ENCODE peak calls at places on chromosome 14, in six cellular contexts. Z is A172; W is thyroid gland; G is activated CD4-positive, alpha-beta memory T cell treated with anti-CD3 and anti-CD28 coated beads for 36 hours; E is fibroblast of lung; T is T-helper 9 cell. D is an unnamed sample.

GRCh38 chr14:93081875-93082570 is 33.7 kb downstream of the ITPK1 start:
- DNase-seq in Z (no peak), W (no peak), G (peak), E (no peak), T (no peak), D (no peak)

GRCh38 chr14:105155681-105156413 is 12.7 kb downstream of the JAG2 start:
- DNase-seq in Z (no peak), W (no peak), G (no peak), E (no peak), T (no peak), D (no peak)

GRCh38 chr14:35161231-35161630 is 38.9 kb downstream of the PRORP start:
- DNase-seq in Z (no peak), W (no peak), G (peak), E (no peak), T (peak), D (no peak)

GRCh38 chr14:71454513-71455332 is 477.5 kb upstream of the RGS6 start:
- DNase-seq in Z (no peak), W (no peak), G (no peak), E (no peak), T (no peak), D (no peak)

GRCh38 chr14:91084516-91084915 is 24.1 kb upstream of the RPS6KA5 start:
- DNase-seq in Z (no peak), W (no peak), G (no peak), E (no peak), T (no peak), D (no peak)

GRCh38 chr14:65238456-65238855 is 136.1 kb upstream of the MAX start:
- DNase-seq in Z (peak), W (no peak), G (no peak), E (peak), T (no peak), D (no peak)

GRCh38 chr14:88518592-88519512 is 36.0 kb downstream of the PTPN21 start:
- DNase-seq in Z (peak), W (no peak), G (no peak), E (peak), T (no peak), D (peak)

GRCh38 chr14:64800000-64800399 is 79.7 kb downstream of the SPTB start:
- DNase-seq in Z (peak), W (peak), G (peak), E (peak), T (no peak), D (peak)

GRCh38 chr14:42541535-42542001 is 934.9 kb downstream of the LRFN5 start:
- DNase-seq in Z (peak), W (no peak), G (no peak), E (peak), T (no peak), D (peak)

GRCh38 chr14:88209273-88209672 is 113.8 kb downstream of the KCNK10 start:
- DNase-seq in Z (no peak), W (no peak), G (no peak), E (no peak), T (no peak), D (no peak)

GRCh38 chr14:79576434-79576833 is 634.9 kb downstream of the DIO2 start:
- DNase-seq in Z (no peak), W (no peak), G (no peak), E (peak), T (no peak), D (no peak)

GRCh38 chr14:105091335-105092123 is 26.3 kb upstream of the GPR132 start:
- DNase-seq in Z (peak), W (peak), G (no peak), E (no peak), T (no peak), D (no peak)

GRCh38 chr14:21215130-21215878 is 53.9 kb downstream of the HNRNPC start:
- DNase-seq in Z (no peak), W (no peak), G (no peak), E (no peak), T (no peak), D (no peak)

GRCh38 chr14:100106260-100106659 is 41.0 kb downstream of the EVL start:
- DNase-seq in Z (no peak), W (no peak), G (peak), E (no peak), T (peak), D (no peak)

GRCh38 chr14:64293976-64294671 is at the start of gene ESR2:
- DNase-seq in Z (no peak), W (peak), G (peak), E (peak), T (peak), D (no peak)

GRCh38 chr14:89078021-89078676 is 253.7 kb downstream of the TTC8 start:
- DNase-seq in Z (no peak), W (no peak), G (no peak), E (peak), T (no peak), D (no peak)

GRCh38 chr14:77097689-77098469 is at the start of gene CIPC:
- DNase-seq in Z (peak), W (peak), G (peak), E (peak), T (peak), D (peak)

GRCh38 chr14:61642246-61642982 is 52.9 kb upstream of the HIF1A start:
- DNase-seq in Z (no peak), W (peak), G (no peak), E (peak), T (no peak), D (peak)

GRCh38 chr14:35384386-35385041 is 20.0 kb downstream of the NFKBIA start:
- DNase-seq in Z (peak), W (peak), G (no peak), E (peak), T (no peak), D (peak)

GRCh38 chr14:24165785-24166184 is 4.7 kb downstream of the IRF9 start:
- DNase-seq in Z (no peak), W (no peak), G (no peak), E (no peak), T (no peak), D (no peak)

GRCh38 chr14:22836301-22837058 is at the start of gene MMP14:
- DNase-seq in Z (no peak), W (peak), G (no peak), E (peak), T (no peak), D (peak)

GRCh38 chr14:26719514-26719913 is 121.7 kb upstream of the NOVA1 start:
- DNase-seq in Z (no peak), W (no peak), G (no peak), E (peak), T (no peak), D (no peak)

GRCh38 chr14:84963518-84963917 is 566.4 kb upstream of the FLRT2 start:
- DNase-seq in Z (no peak), W (no peak), G (no peak), E (no peak), T (no peak), D (no peak)

GRCh38 chr14:70655110-70655826 is 13.6 kb downstream of the TTC9 start:
- DNase-seq in Z (no peak), W (peak), G (peak), E (no peak), T (peak), D (no peak)

GRCh38 chr14:100623961-100624360 is 36.7 kb upstream of the BEGAIN start:
- DNase-seq in Z (no peak), W (no peak), G (no peak), E (no peak), T (no peak), D (no peak)

GRCh38 chr14:55929136-55929535 is 189.1 kb upstream of the PELI2 start:
- DNase-seq in Z (no peak), W (no peak), G (no peak), E (no peak), T (no peak), D (no peak)

GRCh38 chr14:50920482-50921225 is 23.6 kb downstream of the PYGL start:
- DNase-seq in Z (peak), W (no peak), G (no peak), E (peak), T (no peak), D (peak)

GRCh38 chr14:94158239-94158888 is 15.8 kb upstream of the PPP4R4 start:
- DNase-seq in Z (no peak), W (no peak), G (peak), E (no peak), T (no peak), D (no peak)

GRCh38 chr14:30551460-30551859 is 7.5 kb upstream of the G2E3 start:
- DNase-seq in Z (no peak), W (no peak), G (no peak), E (peak), T (no peak), D (no peak)

GRCh38 chr14:57136669-57137068 is 132.0 kb downstream of the EXOC5 start:
- DNase-seq in Z (no peak), W (peak), G (no peak), E (no peak), T (no peak), D (no peak)

GRCh38 chr14:95134304-95134933 is 22.9 kb downstream of the DICER1 start:
- DNase-seq in Z (no peak), W (no peak), G (no peak), E (no peak), T (no peak), D (no peak)

GRCh38 chr14:54902143-54902520 is 494 bp downstream of the GCH1 start:
- DNase-seq in Z (peak), W (peak), G (peak), E (peak), T (peak), D (no peak)

GRCh38 chr14:81471062-81471461 is 62.6 kb downstream of the SEL1L start:
- DNase-seq in Z (no peak), W (no peak), G (peak), E (no peak), T (no peak), D (no peak)

GRCh38 chr14:76133103-76133502 is 18.6 kb upstream of the GPATCH2L start:
- DNase-seq in Z (peak), W (peak), G (peak), E (peak), T (no peak), D (no peak)

D was measured in fibroblast of the conjunctiva.